ENCODE peak calls at places on chromosomes 13 and 19, in five cellular contexts. K, D, O, N and U are unnamed samples. For H3K9me3, the result is how much of the 10 kb centered on the place peaks cover.

GRCh38 chr13:92407858-92408257 is 818.7 kb upstream of the GPC6 start:
- DNase-seq in K (no peak), D (no peak), O (no peak), N (no peak), U (no peak)

GRCh38 chr13:111122056-111122455 is 6.9 kb downstream of the ARHGEF7 start:
- DNase-seq in K (no peak), D (no peak), O (no peak), N (no peak), U (no peak)

GRCh38 chr19:1154731-1155351 is 19.2 kb downstream of the SBNO2 start:
- DNase-seq in K (peak), D (no peak), O (peak), N (peak), U (no peak)

GRCh38 chr19:32224371-32225244 is 120.8 kb upstream of the ZNF507 start:
- DNase-seq in K (peak), D (no peak), O (peak), N (peak), U (peak)

GRCh38 chr13:91406619-91407018 is 8.2 kb downstream of the GPC5 start:
- DNase-seq in K (no peak), D (no peak), O (no peak), N (no peak), U (no peak)

GRCh38 chr19:58434217-58434616 is 5.7 kb downstream of the ZNF132 start:
- DNase-seq in K (no peak), D (no peak), O (no peak), N (no peak), U (no peak)

GRCh38 chr13:114229486-114229885 is 5.2 kb upstream of the CDC16 start:
- DNase-seq in K (no peak), D (no peak), O (no peak), N (no peak), U (no peak)

GRCh38 chr19:34391813-34392212 is 12.4 kb upstream of the PDCD2L start:
- DNase-seq in K (no peak), D (no peak), O (no peak), N (no peak), U (no peak)

GRCh38 chr13:96991072-96991471 is 3.2 kb downstream of the OXGR1 start:
- DNase-seq in K (no peak), D (no peak), O (no peak), N (no peak), U (no peak)

GRCh38 chr13:105139380-105140285 is 1395.8 kb downstream of the EFNB2 start:
- DNase-seq in K (no peak), D (peak), O (peak), N (no peak), U (peak)

GRCh38 chr19:54667217-54667616 is 4.4 kb downstream of the LILRB4 start:
- DNase-seq in K (no peak), D (no peak), O (no peak), N (no peak), U (no peak)

GRCh38 chr19:7397687-7398086 is 49.0 kb downstream of the ARHGEF18 start:
- DNase-seq in K (no peak), D (no peak), O (no peak), N (no peak), U (no peak)

GRCh38 chr13:64480206-64480605 is 2749.9 kb downstream of the PCDH9 start:
- DNase-seq in K (no peak), D (no peak), O (no peak), N (no peak), U (no peak)

GRCh38 chr13:79589605-79590511 is 108.9 kb downstream of the NDFIP2 start:
- DNase-seq in K (no peak), D (no peak), O (no peak), N (no peak), U (no peak)

GRCh38 chr13:73914119-73914518 is 220.1 kb downstream of the KLF12 start:
- DNase-seq in K (no peak), D (no peak), O (no peak), N (no peak), U (no peak)

GRCh38 chr13:78602561-78603239 is 652 bp downstream of the POU4F1 start:
- DNase-seq in K (no peak), D (no peak), O (no peak), N (no peak), U (no peak)

GRCh38 chr13:50124536-50125305 is 109.5 kb downstream of the KCNRG start:
- DNase-seq in K (no peak), D (peak), O (peak), N (peak), U (peak)

GRCh38 chr19:16419671-16420394 is 51.9 kb downstream of the EPS15L1 start:
- DNase-seq in K (no peak), D (no peak), O (no peak), N (no peak), U (no peak)

GRCh38 chr13:27605099-27605498 is 15.2 kb downstream of the LNX2 start:
- DNase-seq in K (no peak), D (no peak), O (no peak), N (no peak), U (no peak)

GRCh38 chr19:34959021-34959420 is 5.0 kb downstream of the ZNF792 start:
- DNase-seq in K (no peak), D (no peak), O (no peak), N (no peak), U (no peak)

GRCh38 chr13:34166406-34166805 is 348.5 kb downstream of the RFC3 start:
- DNase-seq in K (no peak), D (no peak), O (no peak), N (no peak), U (no peak)

GRCh38 chr19:30598688-30599087 is 226.5 kb downstream of the ZNF536 start:
- DNase-seq in K (no peak), D (no peak), O (no peak), N (no peak), U (no peak)

GRCh38 chr19:28999733-29000433 is 213.1 kb downstream of the UQCRFS1 start:
- DNase-seq in K (no peak), D (no peak), O (peak), N (no peak), U (no peak)

GRCh38 chr19:13997637-13997962 is 8.5 kb downstream of the RFX1 start:
- DNase-seq in K (no peak), D (no peak), O (no peak), N (no peak), U (no peak)

GRCh38 chr19:33450689-33451088 is 70.9 kb downstream of the PEPD start:
- DNase-seq in K (no peak), D (no peak), O (no peak), N (no peak), U (no peak)

GRCh38 chr13:76983676-76984075 is 8.2 kb upstream of the CLN5 start:
- DNase-seq in K (no peak), D (no peak), O (no peak), N (no peak), U (no peak)

GRCh38 chr13:76982051-76982450 is 9.8 kb upstream of the CLN5 start:
- DNase-seq in K (no peak), D (no peak), O (no peak), N (no peak), U (no peak)

GRCh38 chr13:76976488-76976887 is 15.4 kb upstream of the CLN5 start:
- DNase-seq in K (no peak), D (no peak), O (no peak), N (no peak), U (no peak)

GRCh38 chr13:76976929-76977328 is 15.0 kb upstream of the CLN5 start:
- DNase-seq in K (no peak), D (no peak), O (no peak), N (no peak), U (no peak)

GRCh38 chr13:76980075-76980718 is 11.7 kb upstream of the CLN5 start:
- DNase-seq in K (peak), D (peak), O (peak), N (peak), U (peak)
- H3K4me3 ChIP-seq in K (peak), D (peak), O (no peak), N (no peak), U (no peak)

DNA sequence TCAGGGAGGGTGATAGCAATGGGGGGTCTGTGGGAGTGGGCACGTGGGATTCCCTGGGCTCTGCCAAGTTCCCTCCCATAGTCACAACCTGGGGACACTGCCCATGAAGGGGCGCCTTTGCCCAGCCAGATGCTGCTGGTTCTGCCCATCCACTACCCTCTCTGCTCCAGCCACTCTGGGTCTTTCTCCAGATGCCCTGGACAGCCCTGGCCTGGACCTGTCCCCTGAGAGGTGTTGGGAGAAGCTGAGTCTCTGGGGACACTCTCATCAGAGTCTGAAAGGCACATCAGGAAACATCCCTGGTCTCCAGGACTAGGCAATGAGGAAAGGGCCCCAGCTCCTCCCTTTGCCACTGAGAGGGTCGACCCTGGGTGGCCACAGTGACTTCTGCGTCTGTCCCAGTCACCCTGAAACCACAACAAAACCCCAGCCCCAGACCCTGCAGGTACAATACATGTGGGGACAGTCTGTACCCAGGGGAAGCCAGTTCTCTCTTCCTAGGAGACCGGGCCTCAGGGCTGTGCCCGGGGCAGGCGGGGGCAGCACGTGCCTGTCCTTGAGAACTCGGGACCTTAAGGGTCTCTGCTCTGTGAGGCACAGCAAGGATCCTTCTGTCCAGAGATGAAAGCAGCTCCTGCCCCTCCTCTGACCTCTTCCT is 9.3 kb upstream of the CEACAM7 start:
- DNase-seq in K (no peak), D (no peak), O (no peak), N (no peak), U (peak)
- H3K27ac ChIP-seq in K (no peak), D (no peak), O (no peak), N (no peak), U (no peak)

DNA sequence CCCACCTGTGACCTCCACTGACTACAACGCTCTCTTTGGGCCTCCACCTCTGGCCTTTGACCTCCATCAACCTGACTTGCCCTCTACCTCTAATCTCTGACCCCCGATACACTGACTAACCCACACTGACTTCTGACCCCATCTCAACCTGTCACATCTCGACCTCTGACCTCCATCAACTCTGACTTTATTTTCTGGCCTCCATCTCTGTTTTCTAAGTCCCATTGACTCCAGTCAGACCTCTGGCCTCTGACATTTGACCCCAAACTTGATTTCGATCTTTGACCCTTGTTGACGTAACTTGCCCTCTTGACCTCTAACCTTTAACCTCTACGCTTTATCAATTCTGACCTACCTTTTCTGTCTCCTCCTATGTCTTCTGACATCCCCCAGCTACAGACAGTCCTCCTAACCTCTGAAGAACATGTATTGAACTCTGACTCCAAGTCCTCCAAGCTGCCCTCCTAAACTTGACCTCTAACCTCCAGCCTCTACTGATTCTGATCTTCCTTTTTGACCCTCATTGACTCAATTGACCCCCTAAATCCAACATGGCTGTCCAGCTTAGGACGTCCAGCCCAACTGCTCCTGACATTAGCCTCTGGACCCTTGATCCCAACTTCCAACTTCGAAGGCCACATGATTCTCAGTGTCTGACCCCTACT is 815 bp downstream of the ACP4 start:
- DNase-seq in K (no peak), D (no peak), O (no peak), N (no peak), U (no peak)
- H3K9me3 ChIP-seq in K (under half), D (under half), O (under half), N (under half), U (under half)

GRCh38 chr13:112791662-112792440 is 102.0 kb downstream of the ATP11A start:
- DNase-seq in K (no peak), D (no peak), O (peak), N (peak), U (no peak)

GRCh38 chr13:112792511-112792910 is 102.7 kb downstream of the ATP11A start:
- DNase-seq in K (no peak), D (no peak), O (no peak), N (peak), U (no peak)

GRCh38 chr13:112793545-112794445 is 104.0 kb downstream of the ATP11A start:
- DNase-seq in K (no peak), D (no peak), O (no peak), N (peak), U (no peak)

GRCh38 chr13:112796190-112796915 is 106.5 kb downstream of the ATP11A start:
- DNase-seq in K (no peak), D (no peak), O (no peak), N (no peak), U (no peak)

DNA sequence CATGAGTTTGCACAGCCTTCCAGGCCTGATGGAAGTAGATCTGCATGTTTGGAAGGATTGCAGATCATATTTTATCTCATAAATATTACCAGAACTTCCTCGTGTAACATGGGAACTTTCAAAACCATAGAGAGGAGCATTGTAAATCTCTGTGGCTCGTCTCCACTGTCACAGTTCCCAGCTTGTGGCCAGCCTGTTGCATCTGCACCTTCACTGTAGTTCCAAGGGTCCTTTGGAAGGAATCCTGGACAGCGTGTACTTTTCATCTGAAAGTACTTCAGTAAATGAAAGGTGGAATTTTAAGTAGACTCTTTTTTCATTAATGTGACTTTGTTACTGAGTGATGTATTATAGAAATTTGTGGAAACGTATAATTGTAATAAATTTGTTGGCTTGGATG is 105.4 kb downstream of the ATP11A start:
- DNase-seq in K (no peak), D (no peak), O (peak), N (no peak), U (no peak)
- H3K4me3 ChIP-seq in K (no peak), D (no peak), O (no peak), N (no peak), U (no peak)

GRCh38 chr13:46749951-46750350 is 47.0 kb downstream of the ESD start:
- DNase-seq in K (no peak), D (no peak), O (no peak), N (no peak), U (no peak)
- H3K27ac ChIP-seq in K (no peak), D (no peak), O (no peak), N (no peak), U (no peak)

GRCh38 chr19:39160523-39160861 is 34.9 kb downstream of the PAK4 start:
- DNase-seq in K (peak), D (no peak), O (no peak), N (no peak), U (no peak)

GRCh38 chr19:39160889-39161672 is 35.5 kb downstream of the PAK4 start:
- DNase-seq in K (no peak), D (no peak), O (no peak), N (no peak), U (no peak)

GRCh38 chr19:39163621-39164020 is 33.1 kb upstream of the NCCRP1 start:
- DNase-seq in K (no peak), D (no peak), O (no peak), N (no peak), U (no peak)

GRCh38 chr19:39164289-39164688 is 32.5 kb upstream of the NCCRP1 start:
- DNase-seq in K (no peak), D (no peak), O (no peak), N (no peak), U (no peak)

GRCh38 chr19:39162441-39163043 is 34.2 kb upstream of the NCCRP1 start:
- DNase-seq in K (no peak), D (no peak), O (no peak), N (no peak), U (no peak)
- H3K9me3 ChIP-seq in K (under half), D (under half), O (under half), N (under half), U (under half)

GRCh38 chr19:49879243-49879960 is 1.9 kb downstream of the TBC1D17 start:
- DNase-seq in K (peak), D (no peak), O (no peak), N (peak), U (no peak)
- H3K4me3 ChIP-seq in K (no peak), D (no peak), O (no peak), N (no peak), U (no peak)

DNA sequence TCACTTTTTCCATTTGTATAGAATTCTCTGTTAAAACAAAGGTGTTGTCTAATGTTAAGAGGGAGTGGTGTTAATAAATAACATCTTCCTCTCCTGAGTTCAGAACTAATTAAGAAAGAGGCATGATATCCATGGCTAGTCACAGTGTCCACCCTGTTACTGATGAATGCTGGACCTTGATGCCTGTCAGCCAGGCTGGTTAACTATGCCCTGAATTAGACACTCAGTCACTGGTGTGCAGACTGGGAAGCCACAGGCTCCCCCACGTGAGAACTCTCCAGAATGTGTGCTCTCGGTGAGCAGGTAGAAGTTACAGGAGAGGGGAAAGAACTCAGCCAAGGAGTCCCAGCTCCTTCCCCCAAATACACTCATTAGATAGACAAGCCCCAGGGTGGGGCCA is 56.1 kb upstream of the RNF113B start:
- DNase-seq in K (no peak), D (no peak), O (peak), N (no peak), U (no peak)
- H3K27ac ChIP-seq in K (no peak), D (no peak), O (no peak), N (no peak), U (no peak)